ENCODE peak calls at places on chromosomes 7 and 10, in six cellular contexts. H is A549, X is BE2C, G is cardiac fibroblast, W is GM10248, I is GM13977. L is an unnamed sample.

GRCh38 chr7:132066776-132067175 is 509.5 kb downstream of the PLXNA4 start:
- DNase-seq in I (no peak), X (peak), H (no peak), W (no peak), G (peak), L (no peak)

GRCh38 chr10:59354434-59354833 is 7.9 kb downstream of the FAM13C start:
- DNase-seq in W (no peak), H (no peak), G (no peak), X (no peak), I (no peak), L (no peak)

GRCh38 chr10:71501402-71501801 is 104.7 kb downstream of the CDH23 start:
- DNase-seq in I (no peak), W (no peak), G (no peak), X (no peak), H (no peak), L (no peak)

GRCh38 chr7:92303761-92304160 is 58.0 kb downstream of the ANKIB1 start:
- DNase-seq in H (no peak), W (no peak), X (no peak), G (no peak), I (no peak), L (no peak)

GRCh38 chr7:27179030-27179429 is 4.9 kb upstream of the HOXA10 start:
- DNase-seq in X (no peak), W (no peak), G (no peak), H (no peak), I (no peak), L (no peak)

GRCh38 chr7:157555308-157555707 is 218.5 kb downstream of the DNAJB6 start:
- DNase-seq in W (no peak), I (no peak), X (no peak), H (peak), G (no peak), L (no peak)

GRCh38 chr7:106279425-106280182 is 5.2 kb downstream of the NAMPT start:
- DNase-seq in G (peak), W (no peak), I (no peak), H (peak), X (no peak), L (peak)

GRCh38 chr10:128511284-128511683 is 385.1 kb upstream of the MKI67 start:
- DNase-seq in W (no peak), I (no peak), H (no peak), G (no peak), X (peak), L (no peak)

GRCh38 chr10:51699145-51699474 is 285 bp downstream of the CSTF2T start:
- DNase-seq in X (peak), G (no peak), W (no peak), H (no peak), I (no peak), L (no peak)

GRCh38 chr7:91949221-91950009 is 8.8 kb downstream of the AKAP9 start:
- DNase-seq in G (no peak), H (no peak), X (no peak), W (no peak), I (peak), L (no peak)

GRCh38 chr10:9305018-9305655 is 1250.6 kb downstream of the GATA3 start:
- DNase-seq in W (no peak), H (peak), G (peak), I (no peak), X (no peak), L (no peak)

GRCh38 chr7:90766814-90767564 is 170.9 kb downstream of the CDK14 start:
- DNase-seq in X (no peak), H (peak), I (no peak), W (no peak), G (peak), L (no peak)

DNA sequence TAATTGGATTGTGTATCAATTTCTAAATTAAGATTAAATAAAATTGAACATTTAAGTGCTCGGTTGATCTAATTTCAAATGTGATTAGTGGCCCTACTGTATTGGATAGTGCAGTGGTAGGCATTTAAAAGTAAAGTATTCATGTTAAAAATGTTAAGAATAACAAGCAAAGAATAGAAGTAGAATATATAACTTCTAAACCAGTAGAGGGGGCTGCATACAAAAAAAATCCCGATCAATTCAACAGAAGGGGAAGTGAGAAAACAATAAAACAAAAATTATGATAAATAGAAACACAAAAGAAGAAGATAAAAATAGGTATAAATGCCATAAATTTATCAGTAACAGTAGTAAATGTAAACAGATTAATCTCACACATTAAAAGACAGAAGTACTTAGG is 24.9 kb upstream of the WDFY4 start:
- DNase-seq in X (no peak), G (peak), W (peak), H (no peak), I (no peak), L (no peak)
- TF ChIP-seq CTCF in X (peak), G (peak), W (peak), H (peak), I (peak), L (peak)

DNA sequence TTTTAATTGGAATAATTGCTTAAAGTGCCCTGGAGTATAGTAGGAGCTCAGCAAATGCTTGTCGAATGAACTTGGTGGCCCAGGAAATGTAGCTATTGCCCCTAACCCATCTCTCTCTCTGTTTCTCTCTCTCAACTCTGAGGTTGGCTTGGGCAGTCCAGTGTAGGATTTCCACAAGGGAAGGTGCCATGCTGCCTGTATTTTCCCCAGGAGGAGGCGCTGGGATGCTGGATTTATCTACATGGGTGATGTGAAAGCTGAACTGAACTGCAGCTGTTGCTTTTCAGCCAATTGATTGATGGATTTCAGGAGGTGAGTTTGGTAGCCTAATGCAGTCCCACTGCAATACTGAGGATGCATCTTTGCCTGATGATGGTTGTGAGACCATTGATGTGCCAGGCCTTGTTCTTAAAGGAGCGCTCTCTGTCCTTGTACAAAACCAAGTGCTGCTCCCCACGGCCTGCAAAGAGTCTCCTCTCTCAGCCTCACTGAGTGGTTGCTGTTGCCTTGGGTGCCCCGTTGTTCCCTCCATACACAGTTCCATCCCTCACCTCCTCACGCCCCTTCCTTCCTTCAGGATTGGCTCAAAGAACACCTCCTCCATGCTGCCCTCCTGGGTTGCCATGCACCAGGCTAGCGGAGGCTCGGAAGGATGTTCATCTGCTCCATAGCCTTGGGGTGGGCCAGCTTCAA is 200.6 kb downstream of the GLRX3 start:
- DNase-seq in G (no peak), W (no peak), I (no peak), X (no peak), H (no peak), L (no peak)
- TF ChIP-seq CTCF in G (no peak), W (no peak), I (no peak), X (no peak), H (no peak), L (no peak)

GRCh38 chr7:42574693-42575084 is 337.2 kb downstream of the C7orf25 start:
- DNase-seq in G (no peak), W (no peak), H (no peak), X (no peak), I (no peak), L (no peak)
- TF ChIP-seq CTCF in G (peak), W (no peak), H (no peak), X (no peak), I (no peak), L (no peak)

GRCh38 chr7:42910306-42910705 is 1.6 kb downstream of the C7orf25 start:
- DNase-seq in I (no peak), X (no peak), G (no peak), W (no peak), H (no peak), L (no peak)

GRCh38 chr7:42913591-42913990 is 1.7 kb upstream of the C7orf25 start:
- DNase-seq in W (no peak), H (no peak), X (no peak), G (peak), I (peak), L (peak)

GRCh38 chr7:42914726-42915045 is 2.8 kb upstream of the C7orf25 start:
- DNase-seq in H (no peak), G (no peak), W (no peak), I (no peak), X (no peak), L (no peak)

GRCh38 chr7:42914009-42914725 is 2.3 kb upstream of the C7orf25 start:
- DNase-seq in X (no peak), H (no peak), I (no peak), W (no peak), G (peak), L (peak)

DNA sequence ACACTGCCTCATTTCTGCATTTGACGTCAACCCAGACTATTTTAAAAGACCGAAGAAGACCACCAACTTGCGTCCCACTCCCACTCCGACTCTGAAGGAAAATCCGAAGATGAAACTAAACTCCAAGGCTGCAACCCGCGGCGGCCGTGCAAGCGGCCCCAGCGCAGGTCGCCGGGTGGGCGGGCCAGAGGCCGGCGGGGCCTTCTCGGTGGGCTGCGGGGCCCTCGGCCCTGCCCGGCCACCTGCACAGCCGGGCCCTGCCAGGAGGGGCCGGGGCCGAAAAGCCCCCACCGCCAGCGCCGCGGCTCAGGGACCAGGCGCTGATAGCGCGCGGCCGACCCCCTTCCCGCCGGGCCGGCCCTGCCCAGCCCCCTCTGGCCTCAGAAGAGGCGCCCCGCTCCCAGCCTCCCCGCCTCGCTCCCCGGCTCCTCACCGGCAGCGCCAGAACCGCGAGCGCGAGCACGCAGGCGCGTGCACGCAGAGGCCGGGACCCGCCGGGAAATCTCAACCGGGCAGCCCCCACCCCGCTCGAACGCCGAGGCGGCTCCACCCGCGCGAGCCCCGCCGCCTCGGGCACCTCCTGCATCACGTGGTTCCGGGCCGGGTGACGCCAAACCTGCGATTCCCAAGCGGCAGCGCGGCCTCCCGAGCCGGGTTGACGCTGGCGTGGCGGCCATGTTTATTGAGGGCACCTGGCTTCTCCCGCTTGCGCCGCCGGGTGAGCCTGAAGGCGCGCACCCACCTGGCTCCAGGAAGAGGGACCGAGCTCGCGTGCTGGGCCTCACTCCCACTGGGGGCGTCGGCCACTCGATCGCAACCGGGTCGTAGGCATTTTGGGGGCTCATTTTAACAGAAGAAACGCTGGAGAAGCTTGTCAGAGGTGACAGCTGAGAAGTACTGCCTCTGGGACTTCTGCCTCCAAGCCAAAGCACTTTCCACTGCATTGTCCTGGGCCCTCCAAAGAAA is at the start of gene C7orf25:
- DNase-seq in X (peak), W (peak), I (peak), H (peak), G (peak), L (peak)
- TF ChIP-seq CTCF in X (no peak), W (no peak), I (no peak), H (no peak), G (no peak), L (no peak)

GRCh38 chr10:97319671-97320479 is 804 bp downstream of the FRAT1 start:
- DNase-seq in W (peak), I (peak), X (peak), G (no peak), H (peak), L (peak)
- TF ChIP-seq CTCF in W (peak), I (peak), X (no peak), G (no peak), H (no peak), L (no peak)

GRCh38 chr7:73354787-73355186 is 26.8 kb downstream of the FKBP6 start:
- DNase-seq in W (no peak), I (no peak), H (no peak), X (no peak), G (no peak), L (no peak)
- TF ChIP-seq CTCF in W (no peak), I (no peak), H (no peak), X (no peak), G (no peak), L (no peak)

GRCh38 chr10:81082621-81083376 is 545.1 kb downstream of the SH2D4B start:
- DNase-seq in X (no peak), I (no peak), G (no peak), H (no peak), W (no peak), L (no peak)

GRCh38 chr10:81081887-81082620 is 544.4 kb downstream of the SH2D4B start:
- DNase-seq in H (peak), W (peak), G (no peak), X (no peak), I (no peak), L (no peak)
- TF ChIP-seq CTCF in H (no peak), W (peak), G (no peak), X (peak), I (peak), L (no peak)

GRCh38 chr7:104572554-104572953 is 244.2 kb downstream of the LHFPL3 start:
- DNase-seq in I (no peak), W (no peak), G (no peak), H (no peak), X (no peak), L (no peak)
- TF ChIP-seq CTCF in I (no peak), W (no peak), G (no peak), H (no peak), X (no peak), L (no peak)

GRCh38 chr10:121628859-121629258 is 30.6 kb upstream of the FGFR2 start:
- DNase-seq in G (no peak), H (no peak), X (no peak), W (no peak), I (no peak), L (no peak)
- TF ChIP-seq CTCF in G (no peak), H (no peak), X (no peak), W (no peak), I (no peak), L (no peak)

GRCh38 chr10:31322647-31323046 is 3.6 kb downstream of the ZEB1 start:
- DNase-seq in H (peak), G (peak), W (peak), I (peak), X (no peak), L (peak)
- TF ChIP-seq CTCF in H (no peak), G (peak), W (peak), I (peak), X (peak), L (peak)